ENCODE peak calls at places on chromosomes 6 and 20, in four cellular contexts. M, O, G and X are unnamed samples.

GRCh38 chr6:118813795-118814194 is 80.2 kb upstream of the ASF1A start:
- DNase-seq in M (no peak), O (no peak), G (no peak), X (peak)

GRCh38 chr6:73743556-73743955 is 47.6 kb downstream of the CD109 start:
- DNase-seq in M (no peak), O (no peak), G (no peak), X (no peak)

GRCh38 chr6:67210450-67210849 is 1424.6 kb upstream of the ADGRB3 start:
- DNase-seq in M (no peak), O (no peak), G (no peak), X (no peak)

GRCh38 chr6:158408013-158408412 is 95.7 kb downstream of the TULP4 start:
- DNase-seq in M (no peak), O (no peak), G (no peak), X (no peak)

GRCh38 chr6:166866839-166867637 is 89.3 kb downstream of the RNASET2 start:
- DNase-seq in M (no peak), O (no peak), G (no peak), X (no peak)

GRCh38 chr6:12324096-12324495 is 33.9 kb downstream of the EDN1 start:
- DNase-seq in M (no peak), O (peak), G (no peak), X (peak)

GRCh38 chr6:134376785-134377184 is 58.9 kb upstream of the SGK1 start:
- DNase-seq in M (no peak), O (no peak), G (no peak), X (no peak)

GRCh38 chr6:8174571-8174970 is 72.2 kb upstream of the EEF1E1 start:
- DNase-seq in M (no peak), O (no peak), G (no peak), X (no peak)

GRCh38 chr6:46377209-46377608 is 114.0 kb downstream of the RCAN2 start:
- DNase-seq in M (no peak), O (no peak), G (no peak), X (no peak)

GRCh38 chr20:15267935-15268334 is 930.5 kb upstream of the FLRT3 start:
- DNase-seq in M (no peak), O (no peak), G (no peak), X (no peak)

GRCh38 chr20:15265910-15266309 is 928.5 kb upstream of the FLRT3 start:
- DNase-seq in M (no peak), O (no peak), G (no peak), X (no peak)
- TF ChIP-seq CTCF in M (no peak), O (no peak), G (no peak), X (no peak)

GRCh38 chr6:138004423-138005287 is 102.6 kb downstream of the PERP start:
- DNase-seq in M (no peak), O (peak), G (no peak), X (peak)
- TF ChIP-seq CTCF in M (no peak), O (peak), G (peak), X (peak)

DNA sequence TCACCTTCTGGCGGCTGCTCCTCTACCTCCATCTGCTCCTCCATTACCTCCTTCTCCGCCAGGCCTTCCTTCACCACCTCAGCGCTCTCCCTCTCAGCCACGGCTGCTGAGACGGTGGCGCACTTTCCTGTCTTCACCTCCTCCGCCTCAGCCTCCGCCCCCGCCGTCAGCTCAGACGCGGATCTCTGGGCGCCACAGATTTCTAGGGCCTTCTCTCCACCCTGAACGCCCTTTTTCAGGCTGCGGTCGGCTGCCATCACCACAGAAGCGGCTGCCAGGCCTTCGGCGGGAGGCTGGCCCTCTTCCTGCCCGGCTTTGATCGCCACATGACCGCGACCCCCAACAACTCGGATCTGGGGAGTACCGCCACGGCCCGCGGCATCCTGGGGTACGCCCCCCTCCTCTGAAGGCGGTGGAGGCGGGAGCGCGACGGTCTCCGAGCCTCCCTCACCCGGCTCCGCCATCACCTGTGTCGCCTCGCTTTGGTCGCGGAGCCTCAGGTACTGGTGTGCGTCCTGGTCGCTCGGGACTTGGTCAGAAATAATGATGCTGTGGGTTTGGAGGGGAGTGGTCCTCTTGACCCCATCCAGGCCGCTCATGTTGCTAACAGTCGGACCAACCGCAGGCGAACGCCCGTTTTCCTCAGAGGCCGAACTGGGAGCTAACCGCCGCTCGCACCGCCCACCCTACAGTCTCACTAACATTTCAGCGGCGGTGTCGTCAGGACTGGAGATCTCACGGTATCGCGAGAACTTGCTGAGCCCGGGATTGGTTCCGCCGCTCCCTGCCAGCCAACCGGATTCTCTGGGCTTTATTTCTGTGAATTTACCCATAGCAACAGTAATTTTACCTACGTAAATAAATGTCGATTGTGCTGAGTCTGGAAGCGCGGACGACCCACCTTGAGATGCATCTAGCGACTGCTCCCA is at the start of gene TSPYL1:
- DNase-seq in M (peak), O (peak), G (peak), X (peak)
- TF ChIP-seq CTCF in M (peak), O (no peak), G (no peak), X (peak)

DNA sequence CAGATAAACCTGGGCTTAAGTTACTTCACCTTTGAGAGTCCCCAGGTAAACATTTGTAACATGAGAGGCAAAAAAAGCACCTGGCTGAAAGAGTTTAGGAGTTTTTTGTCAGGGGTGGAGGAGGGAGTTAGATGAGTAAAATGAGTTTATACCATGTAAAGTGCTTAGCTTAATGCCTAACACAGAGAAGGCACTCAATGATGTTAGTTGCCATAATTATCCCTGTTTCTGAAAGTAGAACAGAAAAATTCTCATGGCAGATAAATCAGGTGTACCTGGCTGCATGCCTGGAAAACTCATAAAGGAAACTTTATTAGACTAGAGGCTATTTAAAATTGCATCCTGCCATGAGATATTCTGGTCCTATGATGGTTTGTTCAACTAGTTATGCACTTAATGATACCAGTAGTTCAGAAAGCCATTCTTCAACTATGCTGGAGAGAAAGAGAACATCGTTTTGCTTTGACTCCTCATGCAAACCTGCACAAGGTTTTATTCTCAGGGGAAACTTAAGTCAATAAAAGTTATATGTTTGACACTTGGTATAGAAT is 40.4 kb downstream of the FBXO5 start:
- DNase-seq in M (no peak), O (no peak), G (no peak), X (no peak)
- TF ChIP-seq CTCF in M (no peak), O (no peak), G (no peak), X (no peak)

GRCh38 chr20:32624687-32625345 is 39.7 kb upstream of the NOL4L start:
- DNase-seq in M (no peak), O (no peak), G (no peak), X (no peak)

GRCh38 chr20:32621914-32622584 is 36.9 kb upstream of the NOL4L start:
- DNase-seq in M (no peak), O (no peak), G (no peak), X (no peak)

GRCh38 chr20:32625996-32626395 is 40.9 kb upstream of the NOL4L start:
- DNase-seq in M (no peak), O (no peak), G (no peak), X (no peak)

GRCh38 chr20:32622585-32623468 is 37.7 kb upstream of the NOL4L start:
- DNase-seq in M (no peak), O (no peak), G (no peak), X (no peak)

GRCh38 chr20:32623667-32624157 is 38.6 kb upstream of the NOL4L start:
- DNase-seq in M (no peak), O (no peak), G (no peak), X (no peak)
- TF ChIP-seq CTCF in M (no peak), O (no peak), G (no peak), X (peak)